ENCODE peak calls at places on chromosomes 6 and 20, in ten cellular contexts. W is K562; A is HFF-Myc; S is CD8-positive, alpha-beta memory T cell; J is pancreas; K is Peyer's patch; Z is GM12865; T is skeletal muscle cell; P is SJSA1; H is mesendoderm. U is an unnamed sample.

GRCh38 chr6:113184291-113184690 is 672.9 kb upstream of the MARCKS start:
- DNase-seq in T (peak; percentile 52), J (no peak), Z (no peak), W (no peak), H (no peak), S (no peak), P (peak; percentile 72), A (no peak), K (no peak), U (no peak)

GRCh38 chr6:16600026-16600425 is 161.2 kb downstream of the ATXN1 start:
- DNase-seq in T (no peak), W (no peak), J (no peak), P (no peak), K (no peak), Z (no peak), H (no peak), A (no peak), S (no peak), U (no peak)

GRCh38 chr6:53800976-53801375 is 6.2 kb downstream of the LRRC1 start:
- DNase-seq in H (no peak), J (no peak), T (no peak), P (no peak), Z (no peak), S (no peak), K (no peak), W (no peak), A (no peak), U (no peak)

GRCh38 chr6:113347420-113347819 is 509.7 kb upstream of the MARCKS start:
- DNase-seq in P (no peak), Z (no peak), W (no peak), K (no peak), S (no peak), H (peak; percentile 66), T (peak; percentile 40), A (no peak), J (no peak), U (no peak)

GRCh38 chr20:59015812-59016711 is 3.2 kb upstream of the TUBB1 start:
- DNase-seq in K (peak; percentile 24), H (no peak), Z (no peak), J (peak; percentile 0), S (no peak), A (no peak), T (no peak), P (no peak), W (no peak), U (no peak)

GRCh38 chr6:82924799-82925535 is 140.7 kb downstream of the UBE3D start:
- DNase-seq in Z (no peak), A (no peak), P (no peak), W (no peak), J (no peak), H (no peak), K (no peak), T (peak; percentile 17), S (no peak), U (no peak)

GRCh38 chr6:158718431-158719126 is 68.7 kb downstream of the SYTL3 start:
- DNase-seq in J (peak; percentile 67), W (peak; percentile 68), K (no peak), Z (peak; percentile 55), T (no peak), P (no peak), S (no peak), A (no peak), H (peak; percentile 87), U (no peak)

GRCh38 chr20:38083338-38084048 is 49.9 kb downstream of the RPRD1B start:
- DNase-seq in H (no peak), S (no peak), P (peak; percentile 53), Z (peak; percentile 64), K (no peak), W (peak; percentile 43), A (no peak), T (no peak), J (no peak), U (no peak)

GRCh38 chr6:88983532-88983931 is 20.1 kb upstream of the RNGTT start:
- DNase-seq in S (no peak), H (peak; percentile 62), K (no peak), Z (peak; percentile 26), J (peak; percentile 31), W (no peak), T (no peak), P (no peak), A (no peak), U (peak; percentile 41)

GRCh38 chr6:156776470-156776840 is 723 bp upstream of the ARID1B start:
- DNase-seq in T (no peak), A (no peak), J (no peak), W (no peak), H (no peak), Z (peak; percentile 76), S (no peak), K (no peak), P (no peak), U (peak; percentile 47)

GRCh38 chr20:45898285-45898684 is 7.2 kb downstream of the CTSA start:
- DNase-seq in J (no peak), T (no peak), Z (no peak), K (no peak), S (no peak), P (no peak), W (no peak), A (no peak), H (no peak), U (no peak)

GRCh38 chr20:40770564-40771307 is 81.7 kb upstream of the MAFB start:
- DNase-seq in S (no peak), P (no peak), K (no peak), T (no peak), H (no peak), W (no peak), J (no peak), A (no peak), Z (no peak), U (peak; percentile 23)

GRCh38 chr20:4261333-4262284 is 246.3 kb upstream of the RNF24 start:
- DNase-seq in J (no peak), W (no peak), A (no peak), S (no peak), K (no peak), H (no peak), P (peak; percentile 4), T (no peak), Z (no peak), U (no peak)

GRCh38 chr6:1009041-1009440 is 302.9 kb upstream of the FOXQ1 start:
- DNase-seq in S (no peak), K (no peak), J (no peak), H (no peak), W (no peak), Z (peak; percentile 32), A (no peak), T (no peak), P (no peak), U (no peak)

DNA sequence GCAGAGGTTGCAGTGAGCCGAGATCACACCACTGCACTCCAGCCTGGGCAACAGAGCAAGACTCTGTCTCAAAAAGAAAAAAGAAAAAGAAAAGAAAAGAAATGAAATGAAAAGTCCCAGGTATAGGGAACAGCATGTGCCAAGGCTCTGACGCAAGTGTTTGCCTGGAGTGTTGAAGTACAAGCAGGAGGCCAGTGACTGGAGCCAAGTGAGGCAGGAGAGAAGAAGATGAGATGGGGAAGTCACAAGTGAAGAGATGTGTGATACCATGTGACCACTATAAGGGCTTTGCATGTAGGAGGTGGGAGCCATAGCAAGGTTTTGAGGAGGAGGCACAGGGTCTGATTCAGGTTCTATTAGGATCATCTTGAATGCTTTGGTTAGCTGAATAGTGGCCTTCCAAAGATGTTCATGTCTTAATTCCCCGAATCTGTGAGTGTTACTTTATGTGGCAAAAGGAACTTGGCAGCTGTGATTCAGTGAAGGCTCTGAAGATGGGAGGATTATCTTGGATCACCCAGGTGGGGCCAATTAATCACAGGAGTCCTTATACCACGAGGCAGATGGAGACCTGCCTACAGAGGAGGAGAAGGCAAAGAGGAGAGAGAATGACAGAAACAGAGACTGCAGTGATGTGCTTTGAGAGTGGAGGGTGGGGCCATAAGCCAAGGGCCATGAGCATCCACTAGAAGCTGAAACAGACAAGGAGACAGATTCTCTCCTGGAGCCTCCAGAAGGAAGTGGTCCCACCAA is 91.1 kb upstream of the PTPN1 start:
- DNase-seq in T (no peak), W (no peak), P (no peak), K (no peak), A (no peak), S (no peak), Z (no peak), J (no peak), H (no peak), U (no peak)
- H3K4me3 ChIP-seq in T (no peak overlapping the region), W (no peak overlapping the region), P (no peak overlapping the region), K (no peak overlapping the region), A (no peak overlapping the region), S (no peak overlapping the region), Z (no peak overlapping the region), J (no peak overlapping the region), H (no peak overlapping the region), U (no peak overlapping the region)

GRCh38 chr6:36340671-36341454 is 4.2 kb upstream of the BNIP5 start:
- DNase-seq in K (peak; percentile 71), W (peak; percentile 87), P (peak; percentile 44), S (peak; percentile 58), A (no peak), T (no peak), Z (peak; percentile 78), J (peak; percentile 73), H (peak; percentile 79), U (peak; percentile 87)
- H3K4me3 ChIP-seq in K (peak overlapping the region; percentile 25), W (peak overlapping the region; percentile 15), P (no peak overlapping the region), S (peak overlapping the region; percentile 5), A (no peak overlapping the region), T (peak overlapping the region; percentile 21), Z (no peak overlapping the region), J (no peak overlapping the region), H (no peak overlapping the region), U (peak overlapping the region; percentile 31)

DNA sequence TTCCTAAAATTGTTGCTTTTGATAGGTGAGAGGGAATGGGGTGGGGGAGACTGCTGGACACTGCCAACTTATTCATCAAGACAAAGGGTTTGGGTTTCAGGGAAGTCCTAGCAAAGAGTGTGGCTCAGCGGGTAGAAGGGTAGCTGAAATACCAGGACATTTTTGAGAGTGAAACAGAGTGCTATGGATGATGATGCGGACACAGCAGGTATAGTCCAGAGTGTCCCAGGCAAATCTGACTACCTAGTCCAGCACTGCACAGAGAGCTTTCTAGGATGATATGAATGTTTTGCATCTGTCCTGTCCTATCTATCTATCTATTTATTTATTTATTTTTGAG is 154.3 kb downstream of the BCAS1 start:
- DNase-seq in A (no peak), S (no peak), T (no peak), Z (no peak), K (no peak), P (no peak), W (no peak), J (no peak), H (no peak), U (no peak)
- H3K4me3 ChIP-seq in A (no peak overlapping the region), S (peak overlapping the region; percentile 93), T (no peak overlapping the region), Z (peak overlapping the region; percentile 25), K (peak overlapping the region; percentile 77), P (peak overlapping the region; percentile 39), W (no peak overlapping the region), J (no peak overlapping the region), H (no peak overlapping the region), U (peak overlapping the region; percentile 53)

DNA sequence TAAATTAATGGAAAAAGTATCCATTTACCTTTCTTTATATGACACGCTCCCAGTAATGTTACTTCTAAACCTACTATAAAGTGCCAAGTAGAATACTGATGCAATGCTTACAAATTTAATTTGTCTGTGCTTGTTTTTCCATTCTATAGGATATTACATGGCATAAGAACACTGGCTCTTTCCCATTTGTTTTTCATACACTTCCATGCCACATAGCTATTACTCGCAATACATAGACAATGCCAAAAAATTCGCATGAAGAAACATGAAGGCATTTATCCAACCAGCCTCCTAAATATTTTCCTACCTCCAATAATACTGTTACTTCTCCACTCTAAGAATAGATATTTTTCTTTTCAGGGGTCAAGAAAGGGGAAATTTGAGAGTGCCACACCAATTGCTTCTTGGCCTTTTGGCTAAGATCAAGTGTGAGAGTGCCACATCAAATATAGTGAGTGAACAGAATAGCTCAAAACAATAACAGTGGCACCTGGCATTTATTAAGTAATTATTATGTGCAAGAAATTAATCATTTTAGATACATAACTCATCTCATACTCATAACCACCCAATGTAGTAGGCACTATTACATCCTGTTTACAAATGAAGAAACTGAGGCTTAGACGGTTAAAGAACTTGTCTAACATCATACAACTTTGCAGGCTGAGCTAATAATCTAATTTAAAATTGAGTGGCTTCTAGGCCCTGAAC is 845 bp upstream of the DST start:
- DNase-seq in S (no peak), Z (no peak), A (no peak), W (no peak), P (no peak), J (no peak), T (no peak), K (no peak), H (no peak), U (no peak)
- H3K4me3 ChIP-seq in S (no peak overlapping the region), Z (no peak overlapping the region), A (no peak overlapping the region), W (no peak overlapping the region), P (no peak overlapping the region), J (no peak overlapping the region), T (no peak overlapping the region), K (no peak overlapping the region), H (no peak overlapping the region), U (no peak overlapping the region)

U was measured in colonic mucosa.